ENCODE peak calls at places on chromosomes 1 and 21, in six cellular contexts. G, T, S, B, O and F are unnamed samples.

GRCh38 chr21:15895142-15896106 is 165.6 kb downstream of the USP25 start:
- DNase-seq in B (no peak), S (no peak), G (no peak), T (no peak), O (no peak), F (no peak)

GRCh38 chr1:53025034-53025777 is 36.8 kb upstream of the PODN start:
- DNase-seq in O (peak; percentile 65), B (peak; percentile 34), T (peak; percentile 76), S (peak; percentile 31), G (peak; percentile 69), F (no peak)

GRCh38 chr1:197984273-197984672 is 67.1 kb downstream of the LHX9 start:
- DNase-seq in T (no peak), O (no peak), B (no peak), S (no peak), G (no peak), F (no peak)

GRCh38 chr1:109650609-109651008 is 5.3 kb upstream of the GSTM4 start:
- DNase-seq in T (no peak), O (no peak), G (no peak), B (no peak), S (no peak), F (no peak)

GRCh38 chr1:161427733-161428516 is 60.2 kb upstream of the CFAP126 start:
- DNase-seq in O (peak; percentile 50), G (no peak), S (no peak), B (no peak), T (no peak), F (no peak)

GRCh38 chr1:8395433-8395866 is 77.5 kb downstream of the SLC45A1 start:
- DNase-seq in G (no peak), B (no peak), O (no peak), T (no peak), S (no peak), F (no peak)

GRCh38 chr1:6581561-6582305 is 1.9 kb downstream of the ZBTB48 start:
- DNase-seq in G (no peak), O (no peak), T (no peak), S (no peak), B (no peak), F (no peak)

GRCh38 chr1:237736372-237737029 is 154.2 kb downstream of the ZP4 start:
- DNase-seq in B (no peak), O (no peak), T (no peak), G (peak; percentile 14), S (no peak), F (no peak)

GRCh38 chr1:7578206-7578605 is 192.9 kb upstream of the VAMP3 start:
- DNase-seq in S (no peak), B (no peak), T (no peak), G (no peak), O (no peak), F (no peak)

GRCh38 chr1:235919797-235920475 is 53.2 kb upstream of the LYST start:
- DNase-seq in G (no peak), S (no peak), O (peak; percentile 47), T (no peak), B (no peak), F (no peak)

GRCh38 chr1:7827134-7827955 is 25.5 kb downstream of the UTS2 start:
- DNase-seq in G (peak; percentile 66), O (no peak), B (no peak), T (no peak), S (no peak), F (no peak)

GRCh38 chr1:5843521-5844096 is 148.6 kb downstream of the NPHP4 start:
- DNase-seq in S (no peak), T (no peak), B (no peak), O (no peak), G (no peak), F (no peak)

GRCh38 chr1:23589506-23589872 is 30.2 kb upstream of the ID3 start:
- DNase-seq in G (no peak), B (no peak), S (no peak), O (no peak), T (no peak), F (no peak)

GRCh38 chr21:45950740-45951515 is 30.6 kb upstream of the COL6A1 start:
- DNase-seq in G (peak; percentile 62), S (peak; percentile 69), T (peak; percentile 82), B (no peak), O (peak; percentile 94), F (peak; percentile 67)

GRCh38 chr1:15304708-15305326 is 57.8 kb downstream of the FHAD1 start:
- DNase-seq in T (peak; percentile 33), B (peak; percentile 31), S (peak; percentile 70), G (peak; percentile 77), O (no peak), F (no peak)

GRCh38 chr1:64199154-64199553 is 4.3 kb upstream of the UBE2U start:
- DNase-seq in S (no peak), O (peak; percentile 15), G (no peak), T (no peak), B (no peak), F (no peak)

GRCh38 chr1:235835226-235835625 is 31.5 kb downstream of the LYST start:
- DNase-seq in G (peak; percentile 82), T (peak; percentile 54), S (peak; percentile 53), B (no peak), O (no peak), F (no peak)

GRCh38 chr1:167467126-167467725 is 51.1 kb downstream of the CD247 start:
- DNase-seq in S (no peak), B (no peak), O (no peak), G (no peak), T (no peak), F (peak; percentile 7)

GRCh38 chr1:7885513-7886298 is 32.8 kb upstream of the UTS2 start:
- DNase-seq in O (no peak), S (peak; percentile 87), T (no peak), G (peak; percentile 68), B (no peak), F (peak; percentile 60)

GRCh38 chr1:42730988-42731387 is 9.0 kb downstream of the CLDN19 start:
- DNase-seq in S (no peak), O (no peak), T (no peak), B (no peak), G (peak; percentile 25), F (no peak)

GRCh38 chr21:41222247-41223068 is 54.5 kb downstream of the BACE2 start:
- DNase-seq in S (no peak), G (no peak), T (no peak), B (no peak), O (no peak), F (no peak)

GRCh38 chr21:26169061-26169610 is 1.4 kb downstream of the APP start:
- DNase-seq in G (peak; percentile 80), T (peak; percentile 22), B (no peak), S (peak; percentile 49), O (peak; percentile 67), F (peak; percentile 55)

GRCh38 chr1:7385471-7386225 is 385.4 kb upstream of the VAMP3 start:
- DNase-seq in G (peak; percentile 7), O (no peak), B (no peak), S (no peak), T (no peak), F (peak; percentile 13)

GRCh38 chr1:39561321-39561720 is 15.3 kb downstream of the PABPC4 start:
- DNase-seq in G (no peak), S (no peak), B (no peak), O (no peak), T (no peak), F (no peak)

GRCh38 chr1:229947968-229948367 is 119.1 kb upstream of the GALNT2 start:
- DNase-seq in B (no peak), G (no peak), T (no peak), S (no peak), O (no peak), F (no peak)

GRCh38 chr1:53682881-53683280 is 56.1 kb downstream of the GLIS1 start:
- DNase-seq in T (no peak), B (no peak), O (no peak), S (no peak), G (no peak), F (no peak)

GRCh38 chr1:37720231-37721130 is 28.2 kb downstream of the CDCA8 start:
- DNase-seq in S (no peak), G (no peak), T (no peak), B (no peak), O (no peak), F (no peak)

GRCh38 chr1:31938184-31938975 is at the start of gene PTP4A2:
- DNase-seq in G (peak; percentile 96), T (peak; percentile 94), S (peak; percentile 96), B (peak; percentile 84), O (peak; percentile 86), F (peak; percentile 91)
- TF ChIP-seq POLR2A in G (peak; percentile 37), T (peak; percentile 99), S (peak; percentile 87), B (peak; percentile 97), O (peak; percentile 91), F (no peak)

GRCh38 chr1:112672842-112673241 is 1.6 kb upstream of the MOV10 start:
- DNase-seq in B (no peak), G (no peak), S (no peak), T (no peak), O (no peak), F (no peak)

GRCh38 chr1:112675728-112676381 is 1.4 kb downstream of the MOV10 start:
- DNase-seq in O (no peak), B (no peak), G (no peak), S (no peak), T (no peak), F (no peak)

GRCh38 chr1:112673589-112674439 is 645 bp upstream of the MOV10 start:
- DNase-seq in B (no peak), G (peak; percentile 40), O (no peak), T (no peak), S (peak; percentile 51), F (peak; percentile 28)

GRCh38 chr1:112674986-112675727 is 698 bp downstream of the MOV10 start:
- DNase-seq in G (peak; percentile 71), B (no peak), T (peak; percentile 62), O (no peak), S (peak; percentile 57), F (no peak)

GRCh38 chr1:112674440-112674985 is at the start of gene MOV10:
- DNase-seq in B (peak; percentile 54), S (peak; percentile 72), G (peak; percentile 67), T (peak; percentile 68), O (peak; percentile 48), F (peak; percentile 68)
- TF ChIP-seq POLR2A in B (no peak), S (no peak), G (no peak), T (peak; percentile 13), O (peak; percentile 35), F (peak; percentile 5)

DNA sequence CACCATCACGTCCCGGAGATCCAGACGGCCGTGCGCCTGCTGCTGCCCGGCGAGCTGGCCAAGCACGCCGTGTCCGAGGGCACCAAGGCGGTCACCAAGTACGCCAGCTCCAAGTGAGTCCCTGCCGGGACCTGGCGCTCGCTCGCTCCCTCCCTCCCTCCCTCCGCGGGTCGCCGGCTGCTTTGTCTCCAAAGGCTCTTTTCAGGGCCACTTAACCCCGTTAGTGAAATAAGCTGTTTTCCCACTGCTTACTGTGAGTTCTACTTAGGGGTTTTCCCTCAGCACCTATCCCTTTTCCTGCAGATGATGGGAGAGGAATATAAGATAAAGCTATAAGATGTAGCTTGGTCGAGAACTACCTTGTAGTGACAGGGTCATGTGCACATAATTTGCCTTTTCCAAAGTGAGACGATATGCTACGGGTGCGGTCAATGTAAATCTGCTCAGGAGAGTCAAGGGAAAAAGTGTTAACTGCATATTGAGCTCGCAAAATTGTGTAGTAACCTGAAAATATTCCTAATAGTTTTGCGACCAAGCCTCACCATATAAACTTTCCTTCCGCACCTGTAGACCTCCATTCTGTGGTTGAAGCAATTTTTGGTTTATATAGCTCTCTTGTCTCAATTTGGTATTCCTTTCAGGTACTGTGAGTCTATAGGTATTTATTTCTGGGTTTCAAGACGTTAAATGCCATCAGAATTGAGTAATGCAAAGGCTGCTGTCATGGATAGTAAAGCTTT is 55.9 kb upstream of the BOLA1 start:
- DNase-seq in B (no peak), T (no peak), O (no peak), G (no peak), S (no peak), F (no peak)
- TF ChIP-seq POLR2A in B (no peak), T (no peak), O (no peak), G (no peak), S (no peak), F (no peak)

GRCh38 chr21:38726482-38726881 is 79.2 kb upstream of the ETS2 start:
- DNase-seq in S (no peak), O (no peak), T (no peak), B (no peak), G (no peak), F (no peak)
- TF ChIP-seq POLR2A in S (no peak), O (no peak), T (no peak), B (no peak), G (no peak), F (no peak)